ENCODE peak calls at places on chromosomes 16 and 17, in four cellular contexts. R is AG04450, P is psoas muscle, W is tibial nerve. D is an unnamed sample.

GRCh38 chr17:32903774-32904673 is 23.9 kb upstream of the TMEM98 start:
- DNase-seq in R (no peak), P (no peak), W (no peak), D (no peak)

GRCh38 chr16:27729516-27730304 is 179.8 kb downstream of the KATNIP start:
- DNase-seq in R (no peak), P (peak), W (no peak), D (no peak)

GRCh38 chr17:61406871-61407210 is 7.2 kb downstream of the TBX2 start:
- DNase-seq in R (no peak), P (no peak), W (no peak), D (no peak)

GRCh38 chr16:87832759-87833502 is 36.4 kb downstream of the SLC7A5 start:
- DNase-seq in R (no peak), P (no peak), W (no peak), D (no peak)

GRCh38 chr17:80796430-80796861 is 195.2 kb upstream of the CHMP6 start:
- DNase-seq in R (no peak), P (no peak), W (no peak), D (no peak)

GRCh38 chr17:17269926-17270773 is 10.9 kb downstream of the COPS3 start:
- DNase-seq in R (no peak), P (no peak), W (no peak), D (no peak)

GRCh38 chr17:8162232-8162996 is at the start of gene VAMP2:
- DNase-seq in R (no peak), P (peak), W (peak), D (no peak)

GRCh38 chr16:67936876-67937605 is 391 bp upstream of the PSMB10 start:
- DNase-seq in R (no peak), P (no peak), W (no peak), D (no peak)

GRCh38 chr17:77928519-77929179 is 29.9 kb upstream of the TNRC6C start:
- DNase-seq in R (no peak), P (no peak), W (no peak), D (no peak)

GRCh38 chr17:76281573-76282371 is 16.6 kb downstream of the UBALD2 start:
- DNase-seq in R (no peak), P (peak), W (no peak), D (no peak)

GRCh38 chr17:77235370-77236080 is 94.8 kb downstream of the SEC14L1 start:
- DNase-seq in R (peak), P (peak), W (no peak), D (peak)

GRCh38 chr16:77306050-77306616 is 106.9 kb downstream of the SYCE1L start:
- DNase-seq in R (no peak), P (no peak), W (no peak), D (no peak)

GRCh38 chr16:71709231-71709781 is 15.2 kb downstream of the PHLPP2 start:
- DNase-seq in R (no peak), P (no peak), W (no peak), D (peak)

GRCh38 chr17:61361084-61361483 is 38.6 kb upstream of the TBX2 start:
- DNase-seq in R (peak), P (no peak), W (no peak), D (no peak)

GRCh38 chr17:77119668-77120301 is 21.0 kb upstream of the SEC14L1 start:
- DNase-seq in R (no peak), P (no peak), W (no peak), D (no peak)

GRCh38 chr17:6365187-6365943 is 69.6 kb downstream of the AIPL1 start:
- DNase-seq in R (peak), P (no peak), W (no peak), D (no peak)

GRCh38 chr16:75250089-75250808 is 1.2 kb downstream of the BCAR1 start:
- DNase-seq in R (no peak), P (peak), W (no peak), D (no peak)

GRCh38 chr16:84571010-84571409 is 46.9 kb downstream of the COTL1 start:
- DNase-seq in R (no peak), P (no peak), W (no peak), D (no peak)

GRCh38 chr16:53952215-53953208 is 248.6 kb downstream of the FTO start:
- DNase-seq in R (no peak), P (no peak), W (no peak), D (no peak)

GRCh38 chr17:61490540-61490975 is 38.3 kb downstream of the TBX4 start:
- DNase-seq in R (peak), P (no peak), W (no peak), D (no peak)

GRCh38 chr17:39618956-39619785 is 7.6 kb upstream of the PPP1R1B start:
- DNase-seq in R (no peak), P (no peak), W (no peak), D (no peak)
- H3K4me3 ChIP-seq in R (no peak), P (peak), W (peak), D (peak)

DNA sequence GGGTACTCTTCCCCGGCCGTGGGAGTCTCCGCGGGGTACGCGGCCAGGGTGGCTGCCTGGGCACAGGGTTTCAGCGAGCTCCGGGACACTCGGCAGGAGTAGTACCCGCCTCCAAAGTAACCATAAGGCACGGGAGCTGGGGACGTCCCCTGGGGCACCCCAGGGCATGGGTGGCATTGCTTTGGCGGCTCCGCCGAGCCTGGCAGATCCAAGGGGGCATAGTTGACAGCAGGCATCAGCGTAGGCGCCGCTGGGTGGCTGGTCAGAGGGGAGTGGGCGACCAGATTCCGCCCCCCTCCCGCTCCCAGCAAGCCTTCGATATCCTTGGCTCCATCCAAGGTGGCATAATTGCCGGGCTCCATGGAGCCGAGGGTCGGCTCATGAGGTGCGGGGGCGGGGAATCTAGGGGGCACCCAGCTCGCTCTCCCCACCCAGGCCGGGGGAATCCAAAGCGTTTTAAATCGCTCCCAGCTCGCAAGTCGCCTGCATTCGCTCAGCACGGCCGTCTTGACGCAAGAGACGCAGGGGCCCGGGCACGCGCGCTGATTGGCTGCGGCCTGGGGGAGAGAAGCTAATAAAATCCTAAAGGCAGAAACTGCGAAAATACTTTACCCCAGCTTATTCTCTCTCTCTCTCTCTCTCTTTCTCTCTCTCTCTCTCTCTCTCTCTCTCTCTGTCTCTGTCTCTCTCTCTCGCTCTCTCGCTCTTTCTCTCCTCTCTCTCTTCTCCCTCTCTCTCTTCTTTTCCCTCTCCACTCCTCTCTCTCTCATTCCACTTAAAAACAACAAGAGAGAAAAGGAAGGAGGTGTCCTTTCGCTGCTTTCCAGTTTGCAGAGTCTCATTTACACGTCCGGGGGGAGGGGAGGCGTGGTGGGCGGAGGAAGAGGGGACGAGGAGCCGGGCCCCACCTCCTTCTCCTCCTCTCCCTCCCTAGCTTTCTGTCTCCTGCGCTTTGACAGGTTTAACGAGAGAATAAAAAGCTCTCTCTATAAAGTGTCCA is at the start of gene HOXB13:
- DNase-seq in R (no peak), P (no peak), W (no peak), D (peak)
- H3K4me3 ChIP-seq in R (no peak), P (peak), W (peak), D (peak)

GRCh38 chr17:57908278-57908677 is 46.9 kb downstream of the CUEDC1 start:
- DNase-seq in R (no peak), P (no peak), W (no peak), D (no peak)

GRCh38 chr17:57903961-57904360 is 51.3 kb downstream of the CUEDC1 start:
- DNase-seq in R (no peak), P (peak), W (no peak), D (no peak)

GRCh38 chr17:57906910-57907309 is 48.3 kb downstream of the CUEDC1 start:
- DNase-seq in R (no peak), P (peak), W (no peak), D (no peak)

GRCh38 chr17:57902800-57903759 is 52.1 kb downstream of the CUEDC1 start:
- DNase-seq in R (no peak), P (peak), W (peak), D (no peak)

DNA sequence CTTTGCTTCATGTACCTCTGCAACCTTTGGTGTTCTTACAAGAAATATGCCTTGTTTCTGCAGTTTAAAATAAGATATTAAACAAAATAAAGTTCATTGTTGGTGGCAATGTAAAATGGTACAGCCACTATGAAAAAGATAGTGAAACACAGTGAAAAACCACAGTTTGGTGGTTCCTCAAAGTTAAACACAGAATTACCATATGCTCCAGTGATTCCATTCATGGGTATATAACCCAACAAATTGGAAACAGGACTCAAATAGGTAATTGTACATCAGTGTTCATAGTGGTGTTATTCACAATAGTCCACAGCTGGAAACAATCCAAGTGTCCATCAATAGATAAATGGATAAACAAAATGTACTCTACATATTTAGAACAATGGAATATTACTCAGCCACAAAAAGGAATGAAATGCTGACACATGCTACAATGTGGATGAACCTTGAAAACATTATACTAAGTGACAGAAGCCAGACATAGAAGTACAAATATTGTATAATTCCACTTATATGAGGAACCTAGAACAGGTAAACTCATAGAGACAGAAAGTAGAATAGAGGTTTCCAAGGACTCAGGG is 49.2 kb downstream of the CUEDC1 start:
- DNase-seq in R (no peak), P (no peak), W (no peak), D (no peak)
- H3K4me3 ChIP-seq in R (no peak), P (no peak), W (no peak), D (no peak)

GRCh38 chr17:34579017-34579946 is at the start of gene TMEM132E:
- DNase-seq in R (no peak), P (no peak), W (no peak), D (no peak)
- H3K4me3 ChIP-seq in R (peak), P (peak), W (peak), D (peak)

GRCh38 chr17:82019208-82019727 is 3.4 kb downstream of the CENPX start:
- DNase-seq in R (no peak), P (no peak), W (no peak), D (no peak)
- H3K4me3 ChIP-seq in R (no peak), P (no peak), W (no peak), D (no peak)

GRCh38 chr16:28878083-28878926 is at the start of gene ATP2A1:
- DNase-seq in R (no peak), P (peak), W (no peak), D (no peak)
- H3K4me3 ChIP-seq in R (peak), P (peak), W (peak), D (peak)

GRCh38 chr17:42414782-42415409 is 8.2 kb downstream of the CAVIN1 start:
- DNase-seq in R (no peak), P (peak), W (no peak), D (no peak)
- H3K4me3 ChIP-seq in R (no peak), P (peak), W (no peak), D (no peak)

DNA sequence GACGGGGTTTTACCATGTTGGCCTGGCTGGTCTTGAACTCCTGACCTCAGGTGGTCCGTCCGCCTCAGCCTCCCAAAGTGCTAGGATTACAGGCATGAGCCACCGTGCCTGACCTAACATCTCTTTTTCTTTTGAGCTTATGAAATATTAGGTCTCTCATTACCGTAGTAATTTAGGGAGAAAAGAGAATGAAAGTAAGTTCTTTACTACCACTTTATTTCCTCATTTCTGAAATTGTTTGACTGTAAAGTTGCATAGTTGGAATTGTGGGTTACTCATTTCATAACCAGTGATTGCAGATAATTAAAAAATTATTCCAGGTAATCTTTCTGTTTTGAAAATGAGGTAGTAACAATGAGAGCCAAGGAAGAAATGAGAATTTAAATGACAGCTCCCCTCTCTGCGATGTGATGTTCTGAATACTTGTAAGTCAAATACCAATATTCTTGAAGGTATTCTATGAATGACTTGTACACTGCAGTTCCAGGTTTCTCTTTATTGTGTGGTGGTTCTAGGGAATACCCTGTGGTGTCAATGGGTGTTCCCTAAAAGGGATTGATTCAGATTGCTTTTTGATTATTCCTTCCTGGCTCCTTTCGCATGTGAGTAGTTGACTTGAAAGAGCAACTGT is 28.3 kb downstream of the MAP2K4 start:
- DNase-seq in R (no peak), P (no peak), W (no peak), D (no peak)
- H3K4me3 ChIP-seq in R (no peak), P (no peak), W (no peak), D (no peak)

D was measured in SK-N-MC.